ENCODE peak calls at places on chromosomes 12 and 14, in four cellular contexts. W is cardiac muscle cell; E is breast epithelium; D is CD8-positive, alpha-beta T cell. G is an unnamed sample.

GRCh38 chr12:107586256-107586970 is 99.2 kb upstream of the PWP1 start:
- DNase-seq in E (no peak), W (no peak), D (no peak), G (no peak)

GRCh38 chr14:72737560-72737943 is 156.3 kb downstream of the DPF3 start:
- DNase-seq in E (no peak), W (no peak), D (no peak), G (no peak)

GRCh38 chr12:132163911-132164288 is 19.6 kb downstream of the NOC4L start:
- DNase-seq in W (no peak), D (no peak), E (no peak), G (no peak)

GRCh38 chr12:106493531-106493930 is 89.3 kb upstream of the RFX4 start:
- DNase-seq in D (no peak), E (no peak), W (no peak), G (no peak)

GRCh38 chr14:64303471-64303917 is 9.3 kb upstream of the ESR2 start:
- DNase-seq in E (no peak), D (no peak), W (peak), G (peak)

GRCh38 chr12:24719293-24719721 is 229.6 kb downstream of the BCAT1 start:
- DNase-seq in E (no peak), D (no peak), W (no peak), G (peak)

GRCh38 chr12:116713529-116713928 is 24.3 kb downstream of the SPRING1 start:
- DNase-seq in E (no peak), W (no peak), D (no peak), G (no peak)

GRCh38 chr14:60311417-60311816 is 62.4 kb downstream of the PPM1A start:
- DNase-seq in W (no peak), D (no peak), E (no peak), G (peak)

GRCh38 chr14:104747876-104748275 is 5.1 kb upstream of the SIVA1 start:
- DNase-seq in E (no peak), D (no peak), W (no peak), G (no peak)

GRCh38 chr12:106903241-106903950 is 52.3 kb upstream of the TMEM263 start:
- DNase-seq in W (peak), E (peak), D (peak), G (peak)

GRCh38 chr12:113867258-113867657 is 98.9 kb downstream of the RBM19 start:
- DNase-seq in W (no peak), E (no peak), D (no peak), G (no peak)

GRCh38 chr14:105501504-105502291 is 10.7 kb downstream of the TEDC1 start:
- DNase-seq in D (no peak), W (no peak), E (no peak), G (no peak)

GRCh38 chr14:53894456-53894855 is 62.2 kb downstream of the BMP4 start:
- DNase-seq in W (no peak), D (no peak), E (no peak), G (peak)

GRCh38 chr14:28756896-28757570 is 9.6 kb upstream of the FOXG1 start:
- DNase-seq in W (peak), D (no peak), E (no peak), G (peak)

GRCh38 chr12:92988622-92989130 is 59.6 kb upstream of the EEA1 start:
- DNase-seq in D (no peak), E (no peak), W (peak), G (no peak)

GRCh38 chr12:127107744-127108143 is 1159.2 kb upstream of the TMEM132C start:
- DNase-seq in E (no peak), D (no peak), W (no peak), G (no peak)

GRCh38 chr14:68639518-68640292 is 153.2 kb downstream of the ZFP36L1 start:
- DNase-seq in W (no peak), D (peak), E (no peak), G (no peak)

GRCh38 chr12:109735051-109735521 is 21.5 kb downstream of the FAM222A start:
- DNase-seq in W (no peak), D (no peak), E (peak), G (no peak)

GRCh38 chr12:128729628-128730121 is 94.1 kb downstream of the SLC15A4 start:
- DNase-seq in D (no peak), W (no peak), E (no peak), G (no peak)

GRCh38 chr12:102526701-102527100 is 46.3 kb upstream of the IGF1 start:
- DNase-seq in W (no peak), D (no peak), E (no peak), G (peak)

GRCh38 chr12:119659289-119659897 is 8.5 kb upstream of the PRKAB1 start:
- DNase-seq in D (no peak), W (peak), E (no peak), G (peak)

GRCh38 chr14:99041820-99042174 is 230.2 kb downstream of the BCL11B start:
- DNase-seq in W (no peak), D (no peak), E (no peak), G (no peak)

GRCh38 chr14:68458840-68459469 is 333.9 kb downstream of the ZFP36L1 start:
- DNase-seq in D (no peak), W (no peak), E (peak), G (peak)

GRCh38 chr12:59834659-59835474 is 239.0 kb downstream of the SLC16A7 start:
- DNase-seq in E (no peak), W (peak), D (no peak), G (peak)

GRCh38 chr12:97545804-97546203 is 83.2 kb downstream of the RMST start:
- DNase-seq in W (no peak), D (no peak), E (no peak), G (no peak)

GRCh38 chr12:55707841-55708694 is at the start of gene ITGA7:
- DNase-seq in W (peak), D (peak), E (no peak), G (no peak)

GRCh38 chr12:65945457-65945856 is 121.2 kb downstream of the HMGA2 start:
- DNase-seq in E (no peak), W (no peak), D (no peak), G (no peak)

GRCh38 chr12:12636641-12637040 is 25.0 kb downstream of the CREBL2 start:
- DNase-seq in D (no peak), W (no peak), E (no peak), G (no peak)

GRCh38 chr14:29316936-29317335 is 550.3 kb downstream of the FOXG1 start:
- DNase-seq in E (no peak), W (no peak), D (no peak), G (no peak)

GRCh38 chr12:48004039-48004940 is at the start of gene COL2A1:
- DNase-seq in D (no peak), E (no peak), W (peak), G (peak)

GRCh38 chr12:104010121-104010520 is 39.9 kb downstream of the GLT8D2 start:
- DNase-seq in W (no peak), D (no peak), E (no peak), G (no peak)

GRCh38 chr14:34501997-34502396 is 37.5 kb downstream of the EAPP start:
- DNase-seq in E (no peak), D (no peak), W (no peak), G (peak)

GRCh38 chr12:47868552-47869031 is 36.2 kb downstream of the VDR start:
- DNase-seq in E (no peak), D (no peak), W (no peak), G (no peak)

GRCh38 chr14:74620497-74620921 is 8.5 kb upstream of the LTBP2 start:
- DNase-seq in W (no peak), D (no peak), E (no peak), G (peak)

GRCh38 chr12:48999371-49000131 is at the start of gene DDN:
- DNase-seq in E (no peak), W (peak), D (no peak), G (no peak)

DNA sequence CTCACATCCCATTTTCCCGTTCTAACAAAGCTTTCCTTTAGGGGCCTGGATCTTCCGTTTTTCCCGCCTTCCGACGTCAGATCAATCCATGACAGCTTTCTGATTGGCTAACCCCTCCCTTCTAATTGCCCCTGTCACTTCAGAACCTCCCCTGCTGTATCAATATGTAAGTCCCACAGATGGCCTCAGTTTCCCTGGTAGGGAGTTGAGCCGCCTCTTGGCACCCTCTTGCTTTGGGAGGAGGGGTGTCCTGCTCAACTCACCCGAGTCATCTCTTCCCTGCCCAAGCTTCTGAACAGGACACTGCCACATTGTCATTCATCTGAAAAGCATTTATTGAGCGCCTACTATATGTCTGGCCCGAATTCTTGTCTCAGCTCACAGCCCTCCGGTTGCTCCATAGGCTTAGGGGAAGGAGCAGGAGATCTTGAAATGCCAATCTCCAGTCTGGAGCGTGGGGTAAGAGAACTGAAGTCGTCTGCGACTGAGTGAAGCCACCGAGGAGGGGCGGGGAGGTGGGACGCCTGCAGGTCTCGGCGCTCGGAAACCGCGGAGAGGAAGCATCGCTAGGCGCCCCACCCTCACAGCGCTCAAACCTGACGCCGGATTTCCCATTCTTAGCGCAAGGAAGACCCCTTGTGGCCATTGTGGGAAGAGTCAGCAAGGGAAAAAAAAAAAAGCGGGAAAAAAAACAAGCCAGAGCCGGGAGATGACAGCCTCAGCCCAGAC is 28.0 kb upstream of the SMUG1 start:
- DNase-seq in E (peak), D (peak), W (peak), G (peak)
- H3K4me3 ChIP-seq in E (peak), D (peak), W (peak), G (peak)

DNA sequence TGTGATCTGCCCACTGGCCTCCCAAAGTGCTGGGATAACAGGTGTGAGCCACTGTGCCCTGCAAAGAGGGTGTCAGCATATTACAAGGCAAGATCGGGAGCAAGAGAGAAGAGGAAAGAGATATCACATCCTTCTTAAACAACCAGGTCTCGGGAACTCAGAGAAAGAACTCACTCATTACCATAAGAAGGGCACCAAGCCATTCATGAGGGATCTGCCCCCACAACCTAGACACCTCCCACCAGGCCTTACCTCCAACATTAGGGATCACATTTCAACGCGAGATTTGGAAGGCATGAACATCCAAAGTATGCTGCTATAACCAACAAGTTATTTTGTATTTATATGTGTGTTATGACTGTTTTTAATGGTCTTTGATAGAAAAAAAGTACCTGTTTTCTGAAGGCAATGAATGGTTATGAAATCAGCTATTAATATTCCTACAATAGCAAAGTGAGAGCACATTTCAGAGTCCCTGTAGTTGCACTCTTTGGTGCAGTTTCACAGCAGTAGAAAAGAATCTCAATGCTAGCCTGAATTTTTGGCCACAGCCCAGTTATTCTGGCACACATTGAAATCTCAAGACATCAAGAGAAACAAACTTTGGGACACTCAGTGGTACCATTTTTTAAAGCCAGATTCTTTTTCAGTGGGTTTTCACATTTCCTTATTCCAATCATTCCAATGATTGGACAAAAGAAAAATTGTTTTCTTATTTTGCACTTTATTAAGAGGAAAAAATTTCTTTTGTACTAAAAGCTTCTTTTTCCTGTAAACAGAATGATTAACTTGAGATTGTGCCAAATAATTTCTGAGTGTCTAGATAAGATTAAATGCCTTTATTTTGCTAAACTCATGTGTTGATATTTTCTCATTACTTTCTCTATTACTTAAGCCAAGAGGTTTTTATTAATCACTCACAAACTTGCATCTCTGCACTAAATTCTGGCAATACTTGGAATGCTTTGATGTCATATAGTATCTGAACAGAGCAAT is 582.6 kb upstream of the ATP2B1 start:
- DNase-seq in D (no peak), E (no peak), W (no peak), G (peak)
- TF ChIP-seq CTCF in D (no peak), E (no peak), W (no peak), G (no peak)

DNA sequence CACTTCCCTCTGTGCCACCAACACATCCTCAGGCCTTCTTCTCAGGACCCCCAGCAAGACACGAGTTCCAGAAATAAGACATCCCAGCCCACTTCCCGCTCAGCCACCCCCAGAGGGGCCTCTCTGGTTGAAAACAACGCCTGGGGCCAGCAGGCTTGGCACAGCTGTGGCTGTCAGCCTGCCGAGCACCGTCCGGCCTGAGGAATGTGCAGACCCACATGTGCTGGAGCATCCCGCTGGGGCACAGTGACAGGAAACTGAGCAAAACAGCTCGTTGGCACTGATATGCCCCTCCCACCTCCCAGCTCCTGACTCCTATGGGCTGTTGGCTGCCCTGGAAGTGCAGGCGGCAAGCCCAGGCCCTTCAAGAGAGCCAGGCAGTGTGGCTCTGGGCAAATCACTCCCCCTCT is 1.4 kb downstream of the SYNE3 start:
- DNase-seq in E (no peak), W (no peak), D (no peak), G (peak)
- H3K4me3 ChIP-seq in E (peak), W (no peak), D (peak), G (peak)

GRCh38 chr12:29008786-29009185 is 140.3 kb upstream of the FAR2 start:
- DNase-seq in W (no peak), D (no peak), E (no peak), G (no peak)
- TF ChIP-seq CTCF in W (no peak), D (no peak), E (no peak), G (no peak)

DNA sequence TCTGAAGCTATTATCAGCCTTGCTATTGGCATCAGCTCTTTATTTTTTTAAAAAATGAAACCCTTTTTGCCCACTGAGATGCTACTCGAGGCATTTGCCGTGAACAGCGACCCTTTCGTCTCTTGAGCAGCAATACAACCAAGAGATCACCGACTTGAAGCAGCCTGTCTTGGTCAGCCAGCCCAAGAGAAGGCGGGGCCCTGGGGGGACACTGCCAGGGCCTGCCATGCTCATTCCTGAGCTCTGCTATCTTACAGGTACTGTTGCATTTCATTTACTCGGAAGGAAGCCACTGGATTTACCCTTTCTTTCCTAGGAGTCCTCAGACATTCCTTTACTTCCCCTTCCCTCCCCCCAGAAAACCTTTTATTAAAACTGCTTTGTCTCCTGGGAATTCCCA is 16.7 kb downstream of the PIWIL1 start:
- DNase-seq in E (no peak), W (no peak), D (no peak), G (no peak)
- H3K4me3 ChIP-seq in E (no peak), W (no peak), D (no peak), G (no peak)

DNA sequence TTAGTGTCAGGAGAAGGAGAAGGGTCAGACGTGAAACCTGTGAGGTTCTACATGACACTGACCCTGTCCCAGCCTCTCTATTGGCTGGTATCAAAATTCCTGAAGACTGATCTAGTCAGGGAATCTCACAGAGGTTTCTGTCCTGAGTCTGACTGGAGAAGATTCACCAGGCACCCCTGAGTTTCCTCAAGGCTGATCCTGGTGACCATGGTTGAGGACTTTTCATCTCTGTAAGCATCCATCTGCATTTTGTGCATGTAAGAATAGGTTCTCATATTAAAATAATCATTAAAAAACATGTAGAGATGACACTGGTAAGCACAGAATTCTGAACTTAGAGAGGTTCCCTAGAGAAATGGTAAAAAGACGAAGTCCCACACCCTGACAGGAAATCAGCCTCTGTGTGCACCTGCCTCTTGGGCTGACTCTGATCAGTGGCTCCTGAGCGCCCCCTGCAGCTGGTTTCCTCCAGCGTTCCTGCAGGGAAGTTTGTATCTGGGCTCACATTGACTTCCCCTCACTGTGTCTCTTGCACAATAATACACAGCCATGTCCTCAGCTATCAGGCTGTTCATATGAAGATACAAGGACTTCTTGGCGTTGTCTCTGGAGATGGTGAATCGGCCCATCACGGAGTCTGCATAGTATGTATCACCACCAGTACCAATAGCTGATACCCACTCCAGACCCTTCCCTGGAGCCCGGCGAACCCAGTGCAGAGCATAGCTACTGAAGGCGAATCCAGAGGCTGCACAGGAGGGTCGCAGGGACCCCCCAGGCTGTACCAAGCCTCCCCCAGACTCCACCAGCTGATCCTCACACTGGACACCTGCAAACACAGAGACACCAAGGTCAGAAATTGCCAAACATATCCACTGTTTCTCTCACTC is 991.9 kb downstream of the TMEM121 start:
- DNase-seq in D (peak), W (no peak), E (no peak), G (no peak)
- TF ChIP-seq CTCF in D (peak), W (no peak), E (no peak), G (no peak)

GRCh38 chr14:87756661-87757060 is 236.3 kb downstream of the GALC start:
- DNase-seq in D (no peak), W (no peak), E (no peak), G (no peak)

DNA sequence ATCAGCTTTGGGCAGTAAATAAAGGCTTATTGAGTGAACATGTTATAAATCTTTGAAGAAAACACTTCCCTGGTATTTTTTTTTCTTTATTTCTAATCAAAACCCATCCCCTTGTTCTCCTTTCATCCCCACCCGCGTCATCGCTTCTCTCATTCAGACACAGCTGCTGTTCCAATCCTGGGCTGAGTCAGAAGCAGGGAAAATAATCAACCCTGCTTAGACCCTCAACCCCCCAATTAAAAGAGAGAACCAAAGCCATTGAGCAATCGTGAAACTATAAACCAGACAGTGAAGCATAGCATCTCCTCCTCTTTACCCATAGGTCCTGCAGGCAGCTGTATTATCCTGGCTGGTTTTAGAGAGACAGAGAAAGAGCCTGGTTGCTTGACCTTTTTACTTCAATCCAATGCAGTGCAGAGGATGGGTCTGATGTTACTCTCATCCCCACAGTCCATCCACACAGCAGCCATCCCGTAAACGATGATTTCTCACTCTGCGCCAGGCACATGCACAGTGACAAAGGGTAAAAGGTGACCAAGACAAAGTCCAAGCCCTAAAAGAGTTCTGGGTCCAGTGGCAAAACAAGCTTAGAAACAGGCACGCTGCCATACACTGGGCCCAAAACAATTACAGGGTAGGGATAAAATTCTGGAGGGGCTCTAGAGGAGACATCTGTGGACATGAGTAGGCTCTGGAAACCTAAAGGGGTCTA is 238.3 kb downstream of the GALC start:
- DNase-seq in E (no peak), W (no peak), D (no peak), G (no peak)
- H3K4me3 ChIP-seq in E (no peak), W (no peak), D (no peak), G (no peak)

GRCh38 chr14:58014778-58015177 is 137.2 kb downstream of the ARMH4 start:
- DNase-seq in W (no peak), D (no peak), E (no peak), G (no peak)
- TF ChIP-seq CTCF in W (no peak), D (no peak), E (no peak), G (no peak)

G was measured in fibroblast of the aortic adventitia.